ENCODE peak calls at places on chromosomes 3 and 15, in eight cellular contexts. H is iPS-NIHi11; W is stromal cell of bone marrow; Y is glutamatergic neuron; G is RWPE1; E is occipital lobe; U is WERI-Rb-1; I is activated CD8-positive, alpha-beta memory T cell treated with anti-CD3 and anti-CD28 coated beads, Interleukin-2, amount 50 U/mL, for 48 hours. S is an unnamed sample.

GRCh38 chr3:81451140-81451539 is 310.3 kb downstream of the GBE1 start:
- DNase-seq in Y (no peak), G (no peak), I (no peak), E (no peak), U (no peak), H (no peak), W (no peak), S (no peak)

GRCh38 chr3:27639271-27639670 is 82.9 kb downstream of the EOMES start:
- DNase-seq in H (no peak), G (no peak), Y (no peak), E (no peak), W (no peak), U (no peak), I (no peak), S (no peak)

GRCh38 chr15:39281094-39281493 is 299.8 kb upstream of the THBS1 start:
- DNase-seq in G (no peak), U (no peak), W (no peak), Y (no peak), H (no peak), I (no peak), E (no peak), S (no peak)

GRCh38 chr15:25850154-25851111 is 12.7 kb downstream of the ATP10A start:
- DNase-seq in W (peak; percentile 69), Y (no peak), H (peak; percentile 74), G (peak; percentile 69), I (peak; percentile 84), E (no peak), U (no peak), S (peak; percentile 87)

GRCh38 chr3:113018461-113019181 is 27.8 kb downstream of the GTPBP8 start:
- DNase-seq in U (no peak), Y (no peak), W (peak; percentile 54), G (peak; percentile 11), H (no peak), E (no peak), I (no peak), S (no peak)

GRCh38 chr15:85504739-85505676 is 124.6 kb downstream of the AKAP13 start:
- DNase-seq in U (peak; percentile 53), E (no peak), H (peak; percentile 22), I (no peak), Y (no peak), G (peak; percentile 24), W (peak; percentile 55), S (no peak)

GRCh38 chr15:94383041-94383440 is 151.7 kb downstream of the MCTP2 start:
- DNase-seq in E (no peak), H (no peak), W (no peak), G (no peak), U (no peak), I (no peak), Y (no peak), S (no peak)

GRCh38 chr15:89105147-89105546 is 16.9 kb downstream of the ABHD2 start:
- DNase-seq in I (no peak), E (no peak), G (peak; percentile 79), U (no peak), Y (no peak), H (no peak), W (peak; percentile 92), S (no peak)

GRCh38 chr3:173699353-173699752 is 301.8 kb downstream of the NLGN1 start:
- DNase-seq in U (no peak), G (no peak), E (no peak), I (no peak), H (no peak), W (no peak), Y (no peak), S (no peak)

S was measured in vagina.